ENCODE peak calls at places on chromosome 10, in four cellular contexts. T, C, U and H are unnamed samples.

GRCh38 chr10:102118867-102119266 is 1.3 kb downstream of the LDB1 start:
- DNase-seq in T (peak), C (no peak), U (peak), H (no peak)

GRCh38 chr10:61974611-61975010 is 73.1 kb downstream of the ARID5B start:
- DNase-seq in T (peak), C (no peak), U (peak), H (no peak)

GRCh38 chr10:111076682-111077661 is at the start of gene ADRA2A:
- DNase-seq in T (peak), C (peak), U (peak), H (peak)

GRCh38 chr10:75074711-75075445 is 36.6 kb upstream of the SAMD8 start:
- DNase-seq in T (no peak), C (no peak), U (no peak), H (no peak)

GRCh38 chr10:24097771-24098207 is 111.1 kb upstream of the KIAA1217 start:
- DNase-seq in T (no peak), C (no peak), U (no peak), H (no peak)

GRCh38 chr10:102208311-102209035 is 17.6 kb upstream of the ELOVL3 start:
- DNase-seq in T (peak), C (no peak), U (peak), H (no peak)

GRCh38 chr10:42690449-42691360 is 52.3 kb upstream of the ZNF33B start:
- DNase-seq in T (peak), C (no peak), U (no peak), H (no peak)

GRCh38 chr10:113585949-113586348 is 33.1 kb downstream of the HABP2 start:
- DNase-seq in T (peak), C (no peak), U (no peak), H (no peak)

GRCh38 chr10:118020365-118020764 is 26.4 kb downstream of the RAB11FIP2 start:
- DNase-seq in T (no peak), C (no peak), U (no peak), H (no peak)

GRCh38 chr10:30151581-30152389 is 92.4 kb upstream of the JCAD start:
- DNase-seq in T (peak), C (no peak), U (peak), H (peak)

GRCh38 chr10:43138757-43139241 is 554 bp downstream of the CSGALNACT2 start:
- DNase-seq in T (peak), C (no peak), U (peak), H (peak)

GRCh38 chr10:127998517-127999144 is 91.7 kb downstream of the PTPRE start:
- DNase-seq in T (no peak), C (no peak), U (no peak), H (no peak)

GRCh38 chr10:18666810-18667209 is 7.6 kb downstream of the ARL5B start:
- DNase-seq in T (peak), C (no peak), U (peak), H (peak)

GRCh38 chr10:1426786-1427185 is 310.5 kb downstream of the ADARB2 start:
- DNase-seq in T (no peak), C (no peak), U (no peak), H (no peak)

GRCh38 chr10:127527891-127528290 is 21.2 kb upstream of the NPS start:
- DNase-seq in T (no peak), C (no peak), U (no peak), H (no peak)